ENCODE peak calls at places on chromosomes 5 and 9, in nine cellular contexts. K, W, F, M, A, D, V, C and H are unnamed samples. For H3K79me2, the result is how much of the 10 kb centered on the place peaks cover.

GRCh38 chr9:133430244-133430643 is 8.1 kb downstream of the ADAMTS13 start:
- DNase-seq in K (no peak), W (no peak), F (no peak), M (no peak), A (no peak), D (no peak), V (no peak), C (no peak), H (no peak)

GRCh38 chr5:85108471-85108870 is 723.8 kb upstream of the EDIL3 start:
- DNase-seq in K (peak), W (peak), F (peak), M (no peak), A (no peak), D (no peak), V (no peak), C (no peak), H (no peak)

GRCh38 chr5:35736280-35736679 is 118.6 kb downstream of the SPEF2 start:
- DNase-seq in K (peak), W (no peak), F (no peak), M (no peak), A (no peak), D (no peak), V (no peak), C (no peak), H (peak)

GRCh38 chr5:150554857-150555256 is 46.9 kb downstream of the NDST1 start:
- DNase-seq in K (no peak), W (no peak), F (no peak), M (no peak), A (no peak), D (no peak), V (no peak), C (no peak), H (peak)

GRCh38 chr5:141641634-141642278 is 5.0 kb downstream of the RELL2 start:
- DNase-seq in K (peak), W (peak), F (no peak), M (no peak), A (no peak), D (no peak), V (peak), C (peak), H (peak)

GRCh38 chr9:36189978-36190377 is 743 bp upstream of the CLTA start:
- DNase-seq in K (no peak), W (peak), F (peak), M (no peak), A (peak), D (no peak), V (peak), C (peak), H (peak)

GRCh38 chr9:120888626-120889025 is 11.6 kb upstream of the PHF19 start:
- DNase-seq in K (no peak), W (no peak), F (no peak), M (no peak), A (no peak), D (no peak), V (no peak), C (no peak), H (no peak)

GRCh38 chr5:116456036-116456435 is 118.6 kb downstream of the SEMA6A start:
- DNase-seq in K (no peak), W (no peak), F (no peak), M (no peak), A (no peak), D (no peak), V (no peak), C (no peak), H (no peak)

GRCh38 chr9:88658311-88658822 is 123.4 kb downstream of the NXNL2 start:
- DNase-seq in K (no peak), W (no peak), F (no peak), M (no peak), A (no peak), D (no peak), V (peak), C (no peak), H (peak)

GRCh38 chr5:134227259-134227658 is 1.4 kb upstream of the PPP2CA start:
- DNase-seq in K (no peak), W (peak), F (peak), M (no peak), A (peak), D (peak), V (peak), C (no peak), H (peak)

GRCh38 chr9:94799578-94800264 is 73.2 kb downstream of the AOPEP start:
- DNase-seq in K (peak), W (no peak), F (no peak), M (no peak), A (no peak), D (no peak), V (peak), C (no peak), H (no peak)

GRCh38 chr5:456351-457194 is 13.6 kb downstream of the EXOC3 start:
- DNase-seq in K (no peak), W (no peak), F (no peak), M (no peak), A (no peak), D (no peak), V (no peak), C (no peak), H (no peak)

GRCh38 chr5:115124741-115125140 is 45.0 kb downstream of the TRIM36 start:
- DNase-seq in K (no peak), W (no peak), F (no peak), M (no peak), A (no peak), D (no peak), V (no peak), C (no peak), H (no peak)

GRCh38 chr5:6899215-6899614 is 186.0 kb downstream of the TENT4A start:
- DNase-seq in K (no peak), W (no peak), F (no peak), M (no peak), A (no peak), D (no peak), V (no peak), C (no peak), H (peak)

GRCh38 chr5:169856571-169856970 is 123.7 kb downstream of the INSYN2B start:
- DNase-seq in K (peak), W (no peak), F (no peak), M (no peak), A (no peak), D (no peak), V (peak), C (no peak), H (peak)

GRCh38 chr5:146013761-146014160 is 77.4 kb downstream of the SH3RF2 start:
- DNase-seq in K (no peak), W (no peak), F (no peak), M (no peak), A (no peak), D (no peak), V (no peak), C (no peak), H (no peak)

GRCh38 chr5:59483971-59484472 is 409.5 kb downstream of the PDE4D start:
- DNase-seq in K (no peak), W (peak), F (no peak), M (no peak), A (no peak), D (peak), V (no peak), C (no peak), H (peak)

GRCh38 chr5:131186561-131187256 is 16.0 kb downstream of the LYRM7 start:
- DNase-seq in K (peak), W (no peak), F (no peak), M (no peak), A (no peak), D (no peak), V (no peak), C (no peak), H (no peak)
- H3K79me2 ChIP-seq in K (under half), W (under half), F (under half), M (under half), A (under half), D (under half), V (under half), C (under half), H (under half)

GRCh38 chr9:114777841-114778240 is 28.0 kb downstream of the TNFSF15 start:
- DNase-seq in K (no peak), W (no peak), F (no peak), M (no peak), A (no peak), D (no peak), V (no peak), C (no peak), H (peak)
- TF ChIP-seq EZH2phosphoT487 in K (no peak), W (no peak), F (no peak), M (no peak), A (no peak), D (no peak), V (no peak), C (no peak), H (no peak)

DNA sequence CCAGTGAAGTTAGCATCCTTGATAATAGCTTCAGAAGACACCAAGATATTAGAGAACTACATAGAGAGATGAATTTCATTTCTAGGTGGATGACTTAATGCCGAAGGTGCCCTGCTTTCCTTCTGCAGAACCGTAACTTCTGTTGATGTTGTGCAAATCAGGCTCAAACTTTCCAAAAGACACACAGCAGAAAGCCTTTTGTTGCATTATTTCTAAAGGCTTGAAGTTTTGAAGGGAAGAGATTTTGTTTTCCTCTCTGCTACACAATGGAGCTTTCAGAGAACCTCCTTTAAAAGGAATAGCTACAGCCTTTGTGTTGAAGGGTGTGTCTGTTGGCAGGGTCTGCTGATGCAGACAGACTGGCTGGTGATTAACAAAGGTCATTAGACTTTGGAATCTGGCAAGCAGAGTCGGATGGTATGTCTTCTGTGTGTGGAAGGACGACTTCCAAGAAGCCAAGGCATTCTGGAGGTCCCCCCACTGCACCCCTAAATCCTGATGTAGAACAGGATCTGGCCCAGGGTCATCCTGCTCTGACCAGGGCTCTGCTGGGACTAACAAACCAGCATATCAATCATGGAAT is 57.8 kb downstream of the ZNF462 start:
- DNase-seq in K (peak), W (no peak), F (peak), M (peak), A (no peak), D (no peak), V (peak), C (no peak), H (peak)
- H3K4me3 ChIP-seq in K (peak), W (no peak), F (no peak), M (no peak), A (no peak), D (no peak), V (peak), C (no peak), H (peak)

GRCh38 chr5:98905857-98906688 is 22.7 kb downstream of the CHD1 start:
- DNase-seq in K (peak), W (peak), F (peak), M (no peak), A (peak), D (peak), V (peak), C (peak), H (peak)
- H3K79me2 ChIP-seq in K (half or more), W (half or more), F (half or more), M (half or more), A (under half), D (half or more), V (half or more), C (half or more), H (half or more)